ENCODE peak calls at places on chromosomes 3 and 15, in four cellular contexts. G is K562, N is GM12891, D is GM12878. U is an unnamed sample.
A peak's percentile ranks its signal among the peaks of the same experiment; 100 is the strongest.

GRCh38 chr15:84878504-84878903 is 6.0 kb upstream of the SLC28A1 start:
- DNase-seq in D (no peak), G (peak; percentile 62), N (peak; percentile 56), U (peak; percentile 75)

GRCh38 chr3:52552089-52552488 is 15.7 kb downstream of the UQCC5 start:
- DNase-seq in G (no peak), D (no peak), N (no peak), U (no peak)

GRCh38 chr15:72201346-72202029 is 3.9 kb upstream of the GRAMD2A start:
- DNase-seq in N (no peak), G (no peak), D (no peak), U (peak; percentile 4)

GRCh38 chr3:137035631-137036030 is 77.8 kb downstream of the IL20RB start:
- DNase-seq in N (no peak), D (no peak), G (peak; percentile 17), U (no peak)

GRCh38 chr3:60703956-60704736 is 547.1 kb downstream of the FHIT start:
- DNase-seq in D (no peak), N (no peak), G (no peak), U (no peak)

GRCh38 chr3:30308131-30308530 is 298.3 kb upstream of the TGFBR2 start:
- DNase-seq in G (no peak), D (no peak), N (no peak), U (no peak)

GRCh38 chr15:69172854-69173253 is 12.4 kb downstream of the GLCE start:
- DNase-seq in G (no peak), D (no peak), N (no peak), U (no peak)

GRCh38 chr15:42274693-42274971 is 1.4 kb upstream of the TMEM87A start:
- DNase-seq in G (no peak), D (no peak), N (no peak), U (no peak)

GRCh38 chr3:12922299-12922698 is 80.9 kb upstream of the RPL32 start:
- DNase-seq in N (no peak), D (no peak), G (no peak), U (no peak)

GRCh38 chr3:102512734-102513518 is 78.1 kb downstream of the ZPLD1 start:
- DNase-seq in N (no peak), D (no peak), G (no peak), U (no peak)

GRCh38 chr3:123082370-123083065 is 15.7 kb downstream of the PDIA5 start:
- DNase-seq in D (peak; percentile 45), N (no peak), G (no peak), U (no peak)

GRCh38 chr3:141094851-141095545 is 43.9 kb downstream of the SPSB4 start:
- DNase-seq in G (no peak), D (no peak), N (no peak), U (no peak)

GRCh38 chr3:31522152-31522551 is 10.6 kb upstream of the STT3B start:
- DNase-seq in G (no peak), N (no peak), D (no peak), U (no peak)

GRCh38 chr15:35043380-35044095 is 41.6 kb downstream of the NANOGP8 start:
- DNase-seq in N (no peak), D (no peak), G (no peak), U (no peak)

GRCh38 chr3:69086133-69086722 is 1.5 kb downstream of the ARL6IP5 start:
- DNase-seq in N (no peak), D (no peak), G (peak; percentile 9), U (peak; percentile 77)

GRCh38 chr15:58742424-58743160 is 6.9 kb downstream of the ADAM10 start:
- DNase-seq in N (no peak), D (no peak), G (no peak), U (no peak)
- TF ChIP-seq SPI1 in N (no peak), D (no peak), G (no peak), U (no peak)

DNA sequence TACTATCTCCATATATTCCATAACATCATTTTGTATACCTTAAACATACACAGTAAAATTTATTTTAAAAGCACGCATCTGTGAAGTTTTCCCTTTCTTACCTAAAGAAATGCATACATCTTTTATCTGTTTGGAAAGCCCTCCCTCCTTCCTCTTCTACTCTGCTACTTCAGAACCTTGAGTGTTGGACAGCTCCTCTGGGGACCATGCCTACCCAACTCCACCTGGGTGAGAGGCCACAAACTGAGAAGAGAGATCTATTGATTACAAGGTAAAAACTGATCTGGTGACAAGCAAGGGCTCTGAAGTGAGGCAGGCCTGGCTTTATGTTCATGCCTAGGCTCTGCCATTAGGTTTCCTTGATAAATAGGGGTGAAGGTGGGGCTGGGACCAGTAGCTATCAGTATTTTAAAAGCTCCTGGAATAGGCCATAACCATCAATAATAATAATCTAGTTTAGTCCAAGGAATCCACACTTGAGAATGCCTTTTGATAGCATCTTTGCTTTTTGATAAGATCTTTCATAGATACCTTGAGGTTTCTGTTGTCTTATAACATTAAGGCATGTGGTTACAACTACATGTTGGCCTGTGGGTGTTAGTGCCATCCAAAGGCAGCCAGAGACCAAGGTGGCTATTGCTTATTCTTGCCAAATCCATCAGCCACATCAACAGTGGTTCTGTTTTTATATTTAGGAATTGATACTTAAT is 148.8 kb downstream of the KCNMB2 start:
- DNase-seq in D (no peak), N (no peak), G (no peak), U (no peak)
- TF ChIP-seq SPI1 in D (no peak), N (no peak), G (no peak), U (no peak)

GRCh38 chr3:111943533-111943932 is 35.3 kb upstream of the ABHD10 start:
- DNase-seq in N (no peak), G (no peak), D (no peak), U (no peak)
- TF ChIP-seq SPI1 in N (no peak), G (no peak), D (no peak), U (no peak)

DNA sequence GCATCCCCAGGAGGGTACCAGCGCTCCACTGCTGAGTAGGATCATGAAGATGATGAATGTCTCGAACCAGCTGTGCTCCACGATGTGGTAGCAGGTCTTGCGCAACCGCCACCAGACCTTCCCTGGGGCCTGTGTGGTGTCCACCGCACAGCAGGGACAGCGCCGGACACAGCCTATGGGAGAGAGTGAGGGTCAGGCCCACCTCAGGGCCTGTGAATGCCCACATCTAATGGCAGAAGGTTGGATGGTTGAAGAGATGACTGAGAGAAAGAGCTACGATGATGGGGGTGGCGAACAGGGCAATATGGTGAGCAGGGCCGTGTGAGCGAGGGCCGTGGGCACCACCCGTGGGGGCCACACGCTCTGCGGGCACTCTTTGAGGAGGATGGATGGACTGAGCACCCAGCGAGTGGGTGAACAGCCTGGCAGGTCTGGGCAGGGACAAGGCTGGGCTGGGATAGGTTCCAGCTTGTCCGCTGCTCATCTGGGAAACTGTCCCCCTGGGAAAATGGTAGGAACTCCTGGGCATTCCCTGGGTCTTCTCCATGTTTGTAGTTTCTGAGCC is 74.1 kb downstream of the SCN5A start:
- DNase-seq in N (no peak), G (no peak), D (no peak), U (no peak)
- TF ChIP-seq SPI1 in N (no peak), G (no peak), D (no peak), U (no peak)

GRCh38 chr15:88994286-88994685 is 81.1 kb upstream of the MFGE8 start:
- DNase-seq in D (no peak), G (no peak), N (no peak), U (no peak)

GRCh38 chr15:88992912-88993376 is 79.8 kb upstream of the MFGE8 start:
- DNase-seq in N (no peak), G (no peak), D (no peak), U (no peak)

GRCh38 chr15:88993662-88994061 is 80.5 kb upstream of the MFGE8 start:
- DNase-seq in D (no peak), N (no peak), G (no peak), U (no peak)

GRCh38 chr15:88997531-88997930 is 84.4 kb upstream of the MFGE8 start:
- DNase-seq in G (no peak), N (no peak), D (no peak), U (no peak)

DNA sequence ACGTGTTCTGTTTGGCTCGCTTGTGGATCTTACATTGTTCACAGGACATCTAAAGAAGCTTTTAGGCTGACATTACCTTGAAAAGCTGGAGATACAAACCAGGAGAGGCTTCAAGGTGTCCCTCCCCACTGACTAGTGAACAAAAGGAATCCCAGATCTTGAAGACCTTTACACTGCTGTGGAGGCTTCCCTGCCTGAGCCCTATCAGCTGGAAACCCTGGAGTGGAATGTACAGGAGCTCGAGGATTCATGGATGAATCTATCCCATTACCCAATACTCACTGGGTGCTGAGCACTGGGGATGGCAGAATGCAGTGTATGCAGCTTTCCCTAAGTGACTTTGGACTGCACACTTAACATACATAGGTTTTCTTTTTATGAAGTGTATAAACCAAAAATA is 82.3 kb upstream of the MFGE8 start:
- DNase-seq in N (no peak), G (no peak), D (no peak), U (no peak)
- TF ChIP-seq SPI1 in N (no peak), G (no peak), D (no peak), U (no peak)

DNA sequence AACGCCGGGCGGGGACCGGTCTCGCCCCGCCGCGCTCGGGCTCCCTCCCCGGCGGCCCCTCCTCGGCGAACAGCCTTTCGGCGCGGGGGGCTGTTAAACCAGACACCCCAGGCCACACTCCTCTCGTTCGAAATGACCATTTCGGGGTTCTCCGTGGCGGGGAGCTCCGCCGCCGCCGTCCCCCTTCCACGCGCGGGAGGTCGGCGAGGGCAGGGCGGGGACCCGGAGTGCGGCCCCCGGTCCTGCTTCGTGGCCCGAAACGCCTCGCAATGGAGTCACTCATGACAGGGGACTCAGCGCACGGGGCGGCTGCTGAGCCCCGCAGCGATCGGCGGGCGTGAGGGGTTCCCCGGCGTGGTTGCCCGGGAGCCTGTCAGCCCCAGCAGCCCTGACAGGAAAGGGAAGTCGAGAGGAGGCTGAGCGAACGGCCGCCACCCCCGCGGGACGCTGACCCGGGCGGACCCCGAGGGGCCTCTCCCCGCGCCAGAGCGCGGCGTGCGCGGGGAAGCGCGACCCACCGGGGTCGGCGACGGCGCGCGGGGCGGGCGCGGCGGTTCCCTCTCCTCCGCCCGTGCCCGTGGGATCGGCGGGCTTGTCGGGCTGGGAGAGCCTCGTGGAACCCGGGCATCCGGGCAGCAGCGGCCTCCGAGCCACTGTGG is 497 bp upstream of the PIGZ start:
- DNase-seq in N (peak; percentile 66), D (no peak), G (peak; percentile 70), U (peak; percentile 41)
- TF ChIP-seq SPI1 in N (peak; percentile 28), D (peak; percentile 31), G (peak; percentile 62), U (peak; percentile 35)

GRCh38 chr15:94061041-94061440 is 170.3 kb upstream of the MCTP2 start:
- DNase-seq in N (no peak), G (no peak), D (no peak), U (no peak)
- TF ChIP-seq SPI1 in N (no peak), G (no peak), D (no peak), U (no peak)

DNA sequence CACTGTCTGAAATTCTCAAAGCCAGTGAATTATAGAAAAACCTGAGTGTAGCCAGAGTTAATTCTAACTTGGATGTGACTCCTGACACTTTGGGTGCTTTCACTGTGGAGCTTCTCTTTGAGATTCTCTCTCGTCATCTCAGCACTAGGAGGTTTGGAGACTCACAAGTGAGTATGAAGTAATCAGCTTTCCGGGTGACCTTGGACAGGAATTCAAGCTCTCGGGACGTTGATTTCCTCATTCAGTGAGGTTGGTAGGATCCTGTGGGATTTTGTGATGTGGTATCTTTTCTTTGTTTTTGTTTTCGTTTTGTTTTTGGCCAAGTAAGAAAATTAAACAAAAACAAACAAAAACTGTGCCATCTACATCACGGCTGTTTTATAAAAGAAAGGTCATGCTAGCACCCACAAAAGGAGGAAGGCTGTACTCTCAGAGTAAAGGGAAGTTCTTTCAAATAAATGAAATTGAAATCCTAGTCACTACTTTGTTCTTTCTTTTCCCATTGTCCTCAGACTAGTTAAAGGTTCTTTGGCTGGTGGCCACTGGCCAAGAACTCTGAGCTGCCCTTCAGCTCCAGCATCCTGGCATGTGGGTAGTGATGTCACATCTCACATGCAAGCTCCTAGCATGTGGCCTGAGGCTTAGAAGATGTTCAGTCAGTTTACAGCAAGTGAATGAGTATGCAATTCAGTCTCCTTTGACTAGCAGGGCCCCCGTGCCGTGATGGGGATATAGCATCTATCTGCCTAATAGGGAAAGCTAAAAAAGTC is 263.3 kb upstream of the TPM1 start:
- DNase-seq in G (no peak), N (no peak), D (no peak), U (no peak)
- TF ChIP-seq SPI1 in G (no peak), N (no peak), D (no peak), U (no peak)

GRCh38 chr3:134449277-134449676 is 36.5 kb downstream of the ANAPC13 start:
- DNase-seq in G (no peak), N (no peak), D (no peak), U (no peak)
- TF ChIP-seq SPI1 in G (no peak), N (no peak), D (no peak), U (no peak)

U was measured in HL-60.